ENCODE peak calls at places on chromosomes 16 and 17, in five cellular contexts. J, B, V, F and C are unnamed samples.

GRCh38 chr17:61235821-61236197 is 163.8 kb upstream of the TBX2 start:
- DNase-seq in J (no peak), V (no peak), F (peak), B (no peak), C (peak)

GRCh38 chr17:72334205-72334604 is 213.4 kb downstream of the SOX9 start:
- DNase-seq in B (no peak), V (no peak), J (no peak), F (peak), C (no peak)

GRCh38 chr17:81733507-81734404 is 21.7 kb downstream of the SLC25A10 start:
- DNase-seq in B (peak), V (peak), J (no peak), F (no peak), C (peak)

GRCh38 chr17:30549864-30550511 is 72.8 kb downstream of the GOSR1 start:
- DNase-seq in V (no peak), J (no peak), B (peak), F (no peak), C (no peak)

GRCh38 chr17:10155334-10156081 is 42.9 kb downstream of the GAS7 start:
- DNase-seq in F (no peak), V (no peak), B (no peak), J (no peak), C (no peak)

GRCh38 chr16:73213761-73214480 is 166.0 kb upstream of the ZFHX3 start:
- DNase-seq in F (no peak), V (no peak), J (no peak), B (no peak), C (no peak)

GRCh38 chr17:58529275-58529674 is 14.8 kb upstream of the MTMR4 start:
- DNase-seq in B (no peak), V (no peak), J (no peak), F (no peak), C (no peak)

GRCh38 chr17:59827721-59828477 is 64.8 kb downstream of the TUBD1 start:
- DNase-seq in B (no peak), J (no peak), V (no peak), F (no peak), C (no peak)

GRCh38 chr16:1890024-1890700 is 18.2 kb upstream of the MEIOB start:
- DNase-seq in B (no peak), V (no peak), F (no peak), J (no peak), C (no peak)

GRCh38 chr17:11142231-11142630 is 98.8 kb upstream of the SHISA6 start:
- DNase-seq in J (no peak), V (no peak), B (no peak), F (no peak), C (no peak)

GRCh38 chr17:40084477-40084876 is 15.9 kb downstream of the NR1D1 start:
- DNase-seq in J (no peak), B (no peak), V (no peak), F (no peak), C (no peak)

GRCh38 chr17:76672270-76672851 is 28.8 kb upstream of the ST6GALNAC1 start:
- DNase-seq in J (no peak), B (no peak), V (no peak), F (no peak), C (peak)

GRCh38 chr17:5226940-5227878 is 7.5 kb downstream of the SCIMP start:
- DNase-seq in B (no peak), J (no peak), F (no peak), V (no peak), C (no peak)

GRCh38 chr17:915416-916201 is 64.0 kb downstream of the NXN start:
- DNase-seq in F (no peak), B (no peak), V (no peak), J (no peak), C (peak)

GRCh38 chr17:74287203-74287602 is 13.2 kb downstream of the DNAI2 start:
- DNase-seq in B (no peak), F (no peak), J (no peak), V (no peak), C (no peak)

GRCh38 chr17:45584092-45585036 is 93.8 kb upstream of the PLEKHM1 start:
- DNase-seq in F (no peak), V (no peak), J (no peak), B (peak), C (peak)

GRCh38 chr16:88303405-88303804 is 79.4 kb upstream of the ZNF469 start:
- DNase-seq in V (no peak), F (no peak), J (no peak), B (no peak), C (no peak)